ENCODE peak calls at places on chromosomes 1 and 21, in eight cellular contexts. One of them, this sample, is unnamed.

GRCh38 chr1:38804062-38804886 is 55.3 kb downstream of the RRAGC start:
- DNase-seq in kidney: no peak
- DNase-seq in ovary: no peak
- DNase-seq in HepG2: no peak
- DNase-seq in stimulated activated CD4-positive, alpha-beta T cell treated with anti-CD3 and anti-CD28 coated beads, Interleukin-1b, Interleukin-23, amount 100 ng/mL, for 1 hour: no peak
- DNase-seq in central memory CD4-positive, alpha-beta T cell: no peak
- DNase-seq in nephron progenitor cell: peak; percentile 61
- DNase-seq in NCI-H1417 treated with DMSO at 0.1 percent for 48 hours: no peak
- DNase-seq in this sample: no peak

GRCh38 chr1:119653839-119654170 is 5.7 kb upstream of the ZNF697 start:
- DNase-seq in kidney: no peak
- DNase-seq in ovary: no peak
- DNase-seq in HepG2: no peak
- DNase-seq in stimulated activated CD4-positive, alpha-beta T cell treated with anti-CD3 and anti-CD28 coated beads, Interleukin-1b, Interleukin-23, amount 100 ng/mL, for 1 hour: no peak
- DNase-seq in central memory CD4-positive, alpha-beta T cell: no peak
- DNase-seq in nephron progenitor cell: no peak
- DNase-seq in NCI-H1417 treated with DMSO at 0.1 percent for 48 hours: no peak
- DNase-seq in this sample: no peak

GRCh38 chr1:39332291-39332690 is 127.8 kb downstream of the MACF1 start:
- DNase-seq in kidney: no peak
- DNase-seq in ovary: no peak
- DNase-seq in HepG2: no peak
- DNase-seq in stimulated activated CD4-positive, alpha-beta T cell treated with anti-CD3 and anti-CD28 coated beads, Interleukin-1b, Interleukin-23, amount 100 ng/mL, for 1 hour: no peak
- DNase-seq in central memory CD4-positive, alpha-beta T cell: no peak
- DNase-seq in nephron progenitor cell: no peak
- DNase-seq in NCI-H1417 treated with DMSO at 0.1 percent for 48 hours: no peak
- DNase-seq in this sample: no peak

GRCh38 chr1:1081311-1082238 is 7.5 kb upstream of the RNF223 start:
- DNase-seq in kidney: peak; percentile 74
- DNase-seq in ovary: peak; percentile 7
- DNase-seq in HepG2: no peak
- DNase-seq in stimulated activated CD4-positive, alpha-beta T cell treated with anti-CD3 and anti-CD28 coated beads, Interleukin-1b, Interleukin-23, amount 100 ng/mL, for 1 hour: no peak
- DNase-seq in central memory CD4-positive, alpha-beta T cell: no peak
- DNase-seq in nephron progenitor cell: no peak
- DNase-seq in NCI-H1417 treated with DMSO at 0.1 percent for 48 hours: no peak
- DNase-seq in this sample: no peak

GRCh38 chr21:38831526-38832467 is 26.1 kb downstream of the ETS2 start:
- DNase-seq in kidney: peak; percentile 76
- DNase-seq in ovary: peak; percentile 46
- DNase-seq in HepG2: peak; percentile 91
- DNase-seq in stimulated activated CD4-positive, alpha-beta T cell treated with anti-CD3 and anti-CD28 coated beads, Interleukin-1b, Interleukin-23, amount 100 ng/mL, for 1 hour: no peak
- DNase-seq in central memory CD4-positive, alpha-beta T cell: peak; percentile 31
- DNase-seq in nephron progenitor cell: no peak
- DNase-seq in NCI-H1417 treated with DMSO at 0.1 percent for 48 hours: no peak
- DNase-seq in this sample: peak; percentile 86

GRCh38 chr1:234065794-234066447 is 161.4 kb downstream of the SLC35F3 start:
- DNase-seq in kidney: peak; percentile 90
- DNase-seq in ovary: no peak
- DNase-seq in HepG2: peak; percentile 40
- DNase-seq in stimulated activated CD4-positive, alpha-beta T cell treated with anti-CD3 and anti-CD28 coated beads, Interleukin-1b, Interleukin-23, amount 100 ng/mL, for 1 hour: peak; percentile 16
- DNase-seq in central memory CD4-positive, alpha-beta T cell: peak; percentile 37
- DNase-seq in nephron progenitor cell: peak; percentile 82
- DNase-seq in NCI-H1417 treated with DMSO at 0.1 percent for 48 hours: peak; percentile 6
- DNase-seq in this sample: peak; percentile 68

GRCh38 chr1:200372095-200372884 is 37.5 kb downstream of the ZNF281 start:
- DNase-seq in kidney: no peak
- DNase-seq in ovary: no peak
- DNase-seq in HepG2: peak; percentile 96
- DNase-seq in stimulated activated CD4-positive, alpha-beta T cell treated with anti-CD3 and anti-CD28 coated beads, Interleukin-1b, Interleukin-23, amount 100 ng/mL, for 1 hour: no peak
- DNase-seq in central memory CD4-positive, alpha-beta T cell: no peak
- DNase-seq in nephron progenitor cell: no peak
- DNase-seq in NCI-H1417 treated with DMSO at 0.1 percent for 48 hours: no peak
- DNase-seq in this sample: no peak

GRCh38 chr1:40469327-40469726 is 7.8 kb upstream of the ZFP69 start:
- DNase-seq in kidney: no peak
- DNase-seq in ovary: no peak
- DNase-seq in HepG2: no peak
- DNase-seq in stimulated activated CD4-positive, alpha-beta T cell treated with anti-CD3 and anti-CD28 coated beads, Interleukin-1b, Interleukin-23, amount 100 ng/mL, for 1 hour: no peak
- DNase-seq in central memory CD4-positive, alpha-beta T cell: no peak
- DNase-seq in nephron progenitor cell: no peak
- DNase-seq in NCI-H1417 treated with DMSO at 0.1 percent for 48 hours: no peak
- DNase-seq in this sample: no peak

GRCh38 chr1:45569962-45570581 is 13.8 kb upstream of the NASP start:
- DNase-seq in kidney: no peak
- DNase-seq in ovary: peak; percentile 60
- DNase-seq in HepG2: peak; percentile 65
- DNase-seq in stimulated activated CD4-positive, alpha-beta T cell treated with anti-CD3 and anti-CD28 coated beads, Interleukin-1b, Interleukin-23, amount 100 ng/mL, for 1 hour: peak; percentile 42
- DNase-seq in central memory CD4-positive, alpha-beta T cell: peak; percentile 70
- DNase-seq in nephron progenitor cell: peak; percentile 73
- DNase-seq in NCI-H1417 treated with DMSO at 0.1 percent for 48 hours: no peak
- DNase-seq in this sample: peak; percentile 73

GRCh38 chr1:85361106-85361505 is 84.7 kb upstream of the BCL10 start:
- DNase-seq in kidney: no peak
- DNase-seq in ovary: no peak
- DNase-seq in HepG2: peak; percentile 10
- DNase-seq in stimulated activated CD4-positive, alpha-beta T cell treated with anti-CD3 and anti-CD28 coated beads, Interleukin-1b, Interleukin-23, amount 100 ng/mL, for 1 hour: no peak
- DNase-seq in central memory CD4-positive, alpha-beta T cell: no peak
- DNase-seq in nephron progenitor cell: no peak
- DNase-seq in NCI-H1417 treated with DMSO at 0.1 percent for 48 hours: no peak
- DNase-seq in this sample: no peak

GRCh38 chr1:207659545-207660148 is 14.7 kb downstream of the CR1L start:
- DNase-seq in kidney: no peak
- DNase-seq in ovary: no peak
- DNase-seq in HepG2: peak; percentile 6
- DNase-seq in stimulated activated CD4-positive, alpha-beta T cell treated with anti-CD3 and anti-CD28 coated beads, Interleukin-1b, Interleukin-23, amount 100 ng/mL, for 1 hour: no peak
- DNase-seq in central memory CD4-positive, alpha-beta T cell: no peak
- DNase-seq in nephron progenitor cell: no peak
- DNase-seq in NCI-H1417 treated with DMSO at 0.1 percent for 48 hours: no peak
- DNase-seq in this sample: no peak

GRCh38 chr1:218585565-218586184 is 240.5 kb downstream of the TGFB2 start:
- DNase-seq in kidney: peak; percentile 66
- DNase-seq in ovary: no peak
- DNase-seq in HepG2: no peak
- DNase-seq in stimulated activated CD4-positive, alpha-beta T cell treated with anti-CD3 and anti-CD28 coated beads, Interleukin-1b, Interleukin-23, amount 100 ng/mL, for 1 hour: no peak
- DNase-seq in central memory CD4-positive, alpha-beta T cell: no peak
- DNase-seq in nephron progenitor cell: peak; percentile 61
- DNase-seq in NCI-H1417 treated with DMSO at 0.1 percent for 48 hours: no peak
- DNase-seq in this sample: no peak

GRCh38 chr1:197307551-197307950 is 39.5 kb downstream of the CRB1 start:
- DNase-seq in kidney: no peak
- DNase-seq in ovary: no peak
- DNase-seq in HepG2: no peak
- DNase-seq in stimulated activated CD4-positive, alpha-beta T cell treated with anti-CD3 and anti-CD28 coated beads, Interleukin-1b, Interleukin-23, amount 100 ng/mL, for 1 hour: no peak
- DNase-seq in central memory CD4-positive, alpha-beta T cell: no peak
- DNase-seq in nephron progenitor cell: no peak
- DNase-seq in NCI-H1417 treated with DMSO at 0.1 percent for 48 hours: peak; percentile 54
- DNase-seq in this sample: no peak

GRCh38 chr1:184408580-184408979 is 21.8 kb downstream of the C1orf21 start:
- DNase-seq in kidney: no peak
- DNase-seq in ovary: no peak
- DNase-seq in HepG2: no peak
- DNase-seq in stimulated activated CD4-positive, alpha-beta T cell treated with anti-CD3 and anti-CD28 coated beads, Interleukin-1b, Interleukin-23, amount 100 ng/mL, for 1 hour: no peak
- DNase-seq in central memory CD4-positive, alpha-beta T cell: no peak
- DNase-seq in nephron progenitor cell: peak; percentile 18
- DNase-seq in NCI-H1417 treated with DMSO at 0.1 percent for 48 hours: no peak
- DNase-seq in this sample: no peak

GRCh38 chr1:37877991-37878544 is 18.7 kb upstream of the MTF1 start:
- DNase-seq in kidney: no peak
- DNase-seq in ovary: no peak
- DNase-seq in HepG2: no peak
- DNase-seq in stimulated activated CD4-positive, alpha-beta T cell treated with anti-CD3 and anti-CD28 coated beads, Interleukin-1b, Interleukin-23, amount 100 ng/mL, for 1 hour: no peak
- DNase-seq in central memory CD4-positive, alpha-beta T cell: no peak
- DNase-seq in nephron progenitor cell: no peak
- DNase-seq in NCI-H1417 treated with DMSO at 0.1 percent for 48 hours: no peak
- DNase-seq in this sample: no peak

GRCh38 chr1:84672080-84672735 is 18.1 kb downstream of the SSX2IP start:
- DNase-seq in kidney: no peak
- DNase-seq in ovary: no peak
- DNase-seq in HepG2: no peak
- DNase-seq in stimulated activated CD4-positive, alpha-beta T cell treated with anti-CD3 and anti-CD28 coated beads, Interleukin-1b, Interleukin-23, amount 100 ng/mL, for 1 hour: no peak
- DNase-seq in central memory CD4-positive, alpha-beta T cell: no peak
- DNase-seq in nephron progenitor cell: no peak
- DNase-seq in NCI-H1417 treated with DMSO at 0.1 percent for 48 hours: no peak
- DNase-seq in this sample: no peak

GRCh38 chr1:155206891-155207577 is 663 bp downstream of the THBS3 start:
- DNase-seq in kidney: peak; percentile 90
- DNase-seq in ovary: peak; percentile 80
- DNase-seq in HepG2: peak; percentile 72
- DNase-seq in stimulated activated CD4-positive, alpha-beta T cell treated with anti-CD3 and anti-CD28 coated beads, Interleukin-1b, Interleukin-23, amount 100 ng/mL, for 1 hour: peak; percentile 81
- DNase-seq in central memory CD4-positive, alpha-beta T cell: peak; percentile 84
- DNase-seq in nephron progenitor cell: peak; percentile 90
- DNase-seq in NCI-H1417 treated with DMSO at 0.1 percent for 48 hours: peak; percentile 32
- DNase-seq in this sample: peak; percentile 85

GRCh38 chr1:222171005-222171404 is 376.9 kb downstream of the HHIPL2 start:
- DNase-seq in kidney: no peak
- DNase-seq in ovary: no peak
- DNase-seq in HepG2: peak; percentile 5
- DNase-seq in stimulated activated CD4-positive, alpha-beta T cell treated with anti-CD3 and anti-CD28 coated beads, Interleukin-1b, Interleukin-23, amount 100 ng/mL, for 1 hour: no peak
- DNase-seq in central memory CD4-positive, alpha-beta T cell: no peak
- DNase-seq in nephron progenitor cell: no peak
- DNase-seq in NCI-H1417 treated with DMSO at 0.1 percent for 48 hours: no peak
- DNase-seq in this sample: no peak

GRCh38 chr21:34612056-34612455 is 2.9 kb downstream of the RCAN1 start:
- DNase-seq in kidney: no peak
- DNase-seq in ovary: no peak
- DNase-seq in HepG2: no peak
- DNase-seq in stimulated activated CD4-positive, alpha-beta T cell treated with anti-CD3 and anti-CD28 coated beads, Interleukin-1b, Interleukin-23, amount 100 ng/mL, for 1 hour: no peak
- DNase-seq in central memory CD4-positive, alpha-beta T cell: no peak
- DNase-seq in nephron progenitor cell: no peak
- DNase-seq in NCI-H1417 treated with DMSO at 0.1 percent for 48 hours: no peak
- DNase-seq in this sample: no peak

GRCh38 chr1:55781944-55782482 is 566.8 kb upstream of the USP24 start:
- DNase-seq in kidney: no peak
- DNase-seq in ovary: no peak
- DNase-seq in HepG2: no peak
- DNase-seq in stimulated activated CD4-positive, alpha-beta T cell treated with anti-CD3 and anti-CD28 coated beads, Interleukin-1b, Interleukin-23, amount 100 ng/mL, for 1 hour: no peak
- DNase-seq in central memory CD4-positive, alpha-beta T cell: no peak
- DNase-seq in nephron progenitor cell: no peak
- DNase-seq in NCI-H1417 treated with DMSO at 0.1 percent for 48 hours: no peak
- DNase-seq in this sample: no peak

GRCh38 chr1:95311762-95312161 is 77.8 kb downstream of the RWDD3 start:
- DNase-seq in kidney: no peak
- DNase-seq in ovary: no peak
- DNase-seq in HepG2: no peak
- DNase-seq in stimulated activated CD4-positive, alpha-beta T cell treated with anti-CD3 and anti-CD28 coated beads, Interleukin-1b, Interleukin-23, amount 100 ng/mL, for 1 hour: no peak
- DNase-seq in central memory CD4-positive, alpha-beta T cell: no peak
- DNase-seq in nephron progenitor cell: no peak
- DNase-seq in NCI-H1417 treated with DMSO at 0.1 percent for 48 hours: no peak
- DNase-seq in this sample: no peak